ENCODE peak calls at places on chromosomes 6 and 20, in ten cellular contexts. One of them, this sample, is unnamed. For H3K36me3, the result is how much of the 10 kb centered on the place peaks cover.

GRCh38 chr6:2534406-2535139 is 216.1 kb downstream of the MYLK4 start:
- DNase-seq in pancreas: no peak
- DNase-seq in heart right ventricle: no peak
- DNase-seq in GM23338: no peak
- DNase-seq in lower lobe of right lung: no peak
- DNase-seq in BJ: no peak
- DNase-seq in adrenal gland: no peak
- DNase-seq in stomach: no peak
- DNase-seq in Caco-2: no peak
- DNase-seq in naive thymus-derived CD4-positive, alpha-beta T cell: no peak
- DNase-seq in this sample: no peak

GRCh38 chr20:34065260-34065659 is 46.8 kb downstream of the EIF2S2 start:
- DNase-seq in pancreas: no peak
- DNase-seq in heart right ventricle: no peak
- DNase-seq in GM23338: no peak
- DNase-seq in lower lobe of right lung: no peak
- DNase-seq in BJ: peak
- DNase-seq in adrenal gland: peak
- DNase-seq in stomach: no peak
- DNase-seq in Caco-2: no peak
- DNase-seq in naive thymus-derived CD4-positive, alpha-beta T cell: no peak
- DNase-seq in this sample: no peak

GRCh38 chr20:5480824-5481600 is 164.3 kb upstream of the PROKR2 start:
- DNase-seq in pancreas: no peak
- DNase-seq in heart right ventricle: no peak
- DNase-seq in GM23338: no peak
- DNase-seq in lower lobe of right lung: no peak
- DNase-seq in BJ: no peak
- DNase-seq in adrenal gland: no peak
- DNase-seq in stomach: no peak
- DNase-seq in Caco-2: no peak
- DNase-seq in naive thymus-derived CD4-positive, alpha-beta T cell: no peak
- DNase-seq in this sample: no peak

GRCh38 chr6:95518630-95519227 is 58.6 kb upstream of the MANEA start:
- DNase-seq in pancreas: no peak
- DNase-seq in heart right ventricle: no peak
- DNase-seq in GM23338: no peak
- DNase-seq in lower lobe of right lung: no peak
- DNase-seq in BJ: no peak
- DNase-seq in adrenal gland: no peak
- DNase-seq in stomach: no peak
- DNase-seq in Caco-2: no peak
- DNase-seq in naive thymus-derived CD4-positive, alpha-beta T cell: no peak
- DNase-seq in this sample: peak

GRCh38 chr6:12602951-12603710 is 113.4 kb upstream of the PHACTR1 start:
- DNase-seq in pancreas: no peak
- DNase-seq in heart right ventricle: peak
- DNase-seq in GM23338: peak
- DNase-seq in lower lobe of right lung: no peak
- DNase-seq in BJ: no peak
- DNase-seq in adrenal gland: no peak
- DNase-seq in stomach: peak
- DNase-seq in Caco-2: no peak
- DNase-seq in naive thymus-derived CD4-positive, alpha-beta T cell: no peak
- DNase-seq in this sample: no peak

GRCh38 chr6:82570083-82570482 is 206.5 kb downstream of the TPBG start:
- DNase-seq in pancreas: no peak
- DNase-seq in heart right ventricle: no peak
- DNase-seq in GM23338: no peak
- DNase-seq in lower lobe of right lung: no peak
- DNase-seq in BJ: no peak
- DNase-seq in adrenal gland: no peak
- DNase-seq in stomach: no peak
- DNase-seq in Caco-2: peak
- DNase-seq in naive thymus-derived CD4-positive, alpha-beta T cell: no peak
- DNase-seq in this sample: no peak

GRCh38 chr6:5260111-5260620 is 584 bp downstream of the LYRM4 start:
- DNase-seq in pancreas: peak
- DNase-seq in heart right ventricle: peak
- DNase-seq in GM23338: peak
- DNase-seq in lower lobe of right lung: peak
- DNase-seq in BJ: no peak
- DNase-seq in adrenal gland: peak
- DNase-seq in stomach: peak
- DNase-seq in Caco-2: peak
- DNase-seq in naive thymus-derived CD4-positive, alpha-beta T cell: peak
- DNase-seq in this sample: peak

GRCh38 chr6:113644861-113645575 is 212.1 kb upstream of the MARCKS start:
- DNase-seq in pancreas: no peak
- DNase-seq in heart right ventricle: no peak
- DNase-seq in GM23338: no peak
- DNase-seq in lower lobe of right lung: no peak
- DNase-seq in BJ: peak
- DNase-seq in adrenal gland: no peak
- DNase-seq in stomach: no peak
- DNase-seq in Caco-2: no peak
- DNase-seq in naive thymus-derived CD4-positive, alpha-beta T cell: no peak
- DNase-seq in this sample: no peak

GRCh38 chr6:52388790-52389189 is 26.8 kb downstream of the PAQR8 start:
- DNase-seq in pancreas: no peak
- DNase-seq in heart right ventricle: no peak
- DNase-seq in GM23338: no peak
- DNase-seq in lower lobe of right lung: no peak
- DNase-seq in BJ: no peak
- DNase-seq in adrenal gland: no peak
- DNase-seq in stomach: no peak
- DNase-seq in Caco-2: no peak
- DNase-seq in naive thymus-derived CD4-positive, alpha-beta T cell: peak
- DNase-seq in this sample: no peak

GRCh38 chr20:14992961-14993360 is 655.5 kb upstream of the FLRT3 start:
- DNase-seq in pancreas: no peak
- DNase-seq in heart right ventricle: no peak
- DNase-seq in GM23338: no peak
- DNase-seq in lower lobe of right lung: no peak
- DNase-seq in BJ: peak
- DNase-seq in adrenal gland: no peak
- DNase-seq in stomach: no peak
- DNase-seq in Caco-2: no peak
- DNase-seq in naive thymus-derived CD4-positive, alpha-beta T cell: no peak
- DNase-seq in this sample: no peak

GRCh38 chr6:2225422-2226392 is 19.7 kb downstream of the GMDS start:
- DNase-seq in pancreas: no peak
- DNase-seq in heart right ventricle: no peak
- DNase-seq in GM23338: no peak
- DNase-seq in lower lobe of right lung: no peak
- DNase-seq in BJ: no peak
- DNase-seq in adrenal gland: no peak
- DNase-seq in stomach: peak
- DNase-seq in Caco-2: peak
- DNase-seq in naive thymus-derived CD4-positive, alpha-beta T cell: no peak
- DNase-seq in this sample: no peak

GRCh38 chr6:167579786-167580370 is 246.8 kb upstream of the AFDN start:
- DNase-seq in pancreas: no peak
- DNase-seq in heart right ventricle: no peak
- DNase-seq in GM23338: no peak
- DNase-seq in lower lobe of right lung: no peak
- DNase-seq in BJ: no peak
- DNase-seq in adrenal gland: no peak
- DNase-seq in stomach: no peak
- DNase-seq in Caco-2: no peak
- DNase-seq in naive thymus-derived CD4-positive, alpha-beta T cell: no peak
- DNase-seq in this sample: no peak

GRCh38 chr6:137261393-137262154 is 42.4 kb upstream of the IFNGR1 start:
- DNase-seq in pancreas: no peak
- DNase-seq in heart right ventricle: no peak
- DNase-seq in GM23338: no peak
- DNase-seq in lower lobe of right lung: no peak
- DNase-seq in BJ: no peak
- DNase-seq in adrenal gland: no peak
- DNase-seq in stomach: no peak
- DNase-seq in Caco-2: no peak
- DNase-seq in naive thymus-derived CD4-positive, alpha-beta T cell: no peak
- DNase-seq in this sample: no peak

GRCh38 chr20:47220161-47220582 is 136.3 kb downstream of the ZMYND8 start:
- DNase-seq in pancreas: no peak
- DNase-seq in heart right ventricle: no peak
- DNase-seq in GM23338: peak
- DNase-seq in lower lobe of right lung: no peak
- DNase-seq in BJ: no peak
- DNase-seq in adrenal gland: no peak
- DNase-seq in stomach: no peak
- DNase-seq in Caco-2: peak
- DNase-seq in naive thymus-derived CD4-positive, alpha-beta T cell: peak
- DNase-seq in this sample: no peak

GRCh38 chr6:137106183-137106582 is 61.4 kb upstream of the IL20RA start:
- DNase-seq in pancreas: no peak
- DNase-seq in heart right ventricle: no peak
- DNase-seq in GM23338: no peak
- DNase-seq in lower lobe of right lung: no peak
- DNase-seq in BJ: no peak
- DNase-seq in adrenal gland: no peak
- DNase-seq in stomach: no peak
- DNase-seq in Caco-2: no peak
- DNase-seq in naive thymus-derived CD4-positive, alpha-beta T cell: no peak
- DNase-seq in this sample: no peak

GRCh38 chr20:53214392-53214791 is 242.2 kb downstream of the TSHZ2 start:
- DNase-seq in pancreas: no peak
- DNase-seq in heart right ventricle: no peak
- DNase-seq in GM23338: no peak
- DNase-seq in lower lobe of right lung: no peak
- DNase-seq in BJ: no peak
- DNase-seq in adrenal gland: no peak
- DNase-seq in stomach: no peak
- DNase-seq in Caco-2: no peak
- DNase-seq in naive thymus-derived CD4-positive, alpha-beta T cell: no peak
- DNase-seq in this sample: no peak

GRCh38 chr20:50165687-50166554 is 12.4 kb upstream of the PEDS1 start:
- DNase-seq in pancreas: peak
- DNase-seq in heart right ventricle: peak
- DNase-seq in GM23338: peak
- DNase-seq in lower lobe of right lung: peak
- DNase-seq in BJ: peak
- DNase-seq in adrenal gland: peak
- DNase-seq in stomach: peak
- DNase-seq in Caco-2: peak
- DNase-seq in naive thymus-derived CD4-positive, alpha-beta T cell: no peak
- DNase-seq in this sample: peak

GRCh38 chr6:112232845-112233256 is 21.5 kb downstream of the LAMA4 start:
- DNase-seq in pancreas: no peak
- DNase-seq in heart right ventricle: peak
- DNase-seq in GM23338: no peak
- DNase-seq in lower lobe of right lung: no peak
- DNase-seq in BJ: no peak
- DNase-seq in adrenal gland: peak
- DNase-seq in stomach: no peak
- DNase-seq in Caco-2: no peak
- DNase-seq in naive thymus-derived CD4-positive, alpha-beta T cell: no peak
- DNase-seq in this sample: no peak
- H3K4me3 ChIP-seq in pancreas: no peak
- H3K4me3 ChIP-seq in heart right ventricle: no peak
- H3K4me3 ChIP-seq in GM23338: no peak
- H3K4me3 ChIP-seq in lower lobe of right lung: no peak
- H3K4me3 ChIP-seq in BJ: no peak
- H3K4me3 ChIP-seq in adrenal gland: peak
- H3K4me3 ChIP-seq in stomach: no peak
- H3K4me3 ChIP-seq in Caco-2: no peak
- H3K4me3 ChIP-seq in naive thymus-derived CD4-positive, alpha-beta T cell: no peak
- H3K4me3 ChIP-seq in this sample: no peak

GRCh38 chr20:45059022-45059728 is 41.8 kb downstream of the KCNS1 start:
- DNase-seq in pancreas: no peak
- DNase-seq in heart right ventricle: no peak
- DNase-seq in GM23338: no peak
- DNase-seq in lower lobe of right lung: no peak
- DNase-seq in BJ: no peak
- DNase-seq in adrenal gland: no peak
- DNase-seq in stomach: no peak
- DNase-seq in Caco-2: no peak
- DNase-seq in naive thymus-derived CD4-positive, alpha-beta T cell: no peak
- DNase-seq in this sample: no peak
- H3K36me3 ChIP-seq in pancreas: under half
- H3K36me3 ChIP-seq in heart right ventricle: under half
- H3K36me3 ChIP-seq in GM23338: under half
- H3K36me3 ChIP-seq in lower lobe of right lung: under half
- H3K36me3 ChIP-seq in BJ: under half
- H3K36me3 ChIP-seq in adrenal gland: under half
- H3K36me3 ChIP-seq in stomach: under half
- H3K36me3 ChIP-seq in Caco-2: under half
- H3K36me3 ChIP-seq in naive thymus-derived CD4-positive, alpha-beta T cell: under half
- H3K36me3 ChIP-seq in this sample: under half

DNA sequence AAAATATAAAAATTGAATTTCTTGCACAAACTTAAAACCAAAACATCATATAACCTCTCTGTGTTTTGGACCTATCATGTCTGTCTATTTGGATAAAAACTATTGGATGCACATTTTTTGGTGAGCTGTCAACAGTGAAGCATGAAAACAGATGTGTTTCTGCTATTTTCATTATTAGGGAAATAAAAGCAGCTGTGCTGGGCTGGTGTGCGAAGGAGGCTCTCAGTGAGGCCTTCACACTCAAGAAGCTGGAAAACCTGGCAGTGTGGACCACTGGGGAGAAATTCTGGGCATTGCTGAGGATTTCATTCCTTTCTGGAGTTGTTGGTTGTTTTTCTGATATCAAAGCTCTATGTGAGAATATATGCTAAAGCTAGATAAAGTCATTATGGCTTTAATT is 395.3 kb downstream of the GJA1 start:
- DNase-seq in pancreas: no peak
- DNase-seq in heart right ventricle: no peak
- DNase-seq in GM23338: no peak
- DNase-seq in lower lobe of right lung: no peak
- DNase-seq in BJ: no peak
- DNase-seq in adrenal gland: no peak
- DNase-seq in stomach: no peak
- DNase-seq in Caco-2: no peak
- DNase-seq in naive thymus-derived CD4-positive, alpha-beta T cell: no peak
- DNase-seq in this sample: no peak
- H3K4me3 ChIP-seq in pancreas: no peak
- H3K4me3 ChIP-seq in heart right ventricle: no peak
- H3K4me3 ChIP-seq in GM23338: no peak
- H3K4me3 ChIP-seq in lower lobe of right lung: no peak
- H3K4me3 ChIP-seq in BJ: no peak
- H3K4me3 ChIP-seq in adrenal gland: no peak
- H3K4me3 ChIP-seq in stomach: no peak
- H3K4me3 ChIP-seq in Caco-2: no peak
- H3K4me3 ChIP-seq in naive thymus-derived CD4-positive, alpha-beta T cell: no peak
- H3K4me3 ChIP-seq in this sample: no peak

DNA sequence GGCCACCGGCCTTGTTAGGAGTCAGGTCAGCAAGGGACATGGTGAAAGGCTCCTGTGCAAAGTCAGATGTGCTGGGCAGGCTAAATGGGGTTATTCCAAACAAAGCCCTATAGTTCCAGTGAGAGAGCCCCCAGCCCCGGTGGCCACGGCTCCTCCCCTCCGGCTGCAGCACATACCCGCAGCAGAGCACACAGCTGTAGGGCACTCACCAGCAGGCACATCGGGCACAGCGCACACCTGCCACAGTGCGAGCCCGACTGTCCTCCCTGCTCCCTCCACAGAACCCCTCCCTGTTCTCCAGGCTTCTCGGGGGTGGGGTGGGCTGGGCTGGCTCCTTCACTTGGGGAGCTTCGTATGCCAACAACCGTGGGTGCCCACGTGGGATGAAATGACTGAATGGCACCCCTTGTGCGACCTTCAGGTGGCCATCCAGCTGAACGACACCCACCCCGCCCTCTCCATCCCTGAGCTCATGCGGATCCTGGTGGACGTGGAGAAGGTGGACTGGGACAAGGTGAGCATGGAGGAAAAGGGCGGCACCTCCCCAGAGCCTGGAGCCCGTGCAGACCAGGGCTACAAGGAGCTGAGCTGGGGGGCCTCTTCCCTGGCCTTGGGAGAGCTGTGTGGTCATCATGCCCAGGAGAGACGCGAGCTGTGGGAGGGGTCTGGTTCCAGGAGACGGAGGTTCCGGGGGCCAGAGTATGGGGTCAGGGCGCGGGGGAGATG is 30.9 kb downstream of the PYGB start:
- DNase-seq in pancreas: peak
- DNase-seq in heart right ventricle: no peak
- DNase-seq in GM23338: no peak
- DNase-seq in lower lobe of right lung: peak
- DNase-seq in BJ: no peak
- DNase-seq in adrenal gland: no peak
- DNase-seq in stomach: peak
- DNase-seq in Caco-2: peak
- DNase-seq in naive thymus-derived CD4-positive, alpha-beta T cell: no peak
- DNase-seq in this sample: peak
- H3K36me3 ChIP-seq in pancreas: under half
- H3K36me3 ChIP-seq in heart right ventricle: under half
- H3K36me3 ChIP-seq in GM23338: under half
- H3K36me3 ChIP-seq in lower lobe of right lung: half or more
- H3K36me3 ChIP-seq in BJ: half or more
- H3K36me3 ChIP-seq in adrenal gland: half or more
- H3K36me3 ChIP-seq in stomach: half or more
- H3K36me3 ChIP-seq in Caco-2: under half
- H3K36me3 ChIP-seq in naive thymus-derived CD4-positive, alpha-beta T cell: under half
- H3K36me3 ChIP-seq in this sample: half or more